ENCODE peak calls at places on chromosomes 3 and 15, in six cellular contexts. L is A673, Y is mesendoderm, C is uterus, I is coronary artery, A is tibial nerve. V is an unnamed sample.

GRCh38 chr3:192220915-192221314 is 506.4 kb downstream of the FGF12 start:
- DNase-seq in L (no peak), Y (no peak), C (no peak), I (no peak), A (no peak), V (no peak)

GRCh38 chr15:29903785-29904464 is 81.7 kb upstream of the TJP1 start:
- DNase-seq in L (no peak), Y (peak), C (no peak), I (no peak), A (no peak), V (no peak)

GRCh38 chr3:152302521-152303021 is 33.8 kb downstream of the MBNL1 start:
- DNase-seq in L (peak), Y (no peak), C (peak), I (no peak), A (no peak), V (peak)

GRCh38 chr15:58923696-58924300 is 9.7 kb downstream of the SLTM start:
- DNase-seq in L (no peak), Y (no peak), C (no peak), I (no peak), A (no peak), V (no peak)

GRCh38 chr3:147816770-147817169 is 407.6 kb downstream of the ZIC1 start:
- DNase-seq in L (peak), Y (no peak), C (no peak), I (no peak), A (peak), V (no peak)

GRCh38 chr3:9116351-9116750 is 133.1 kb downstream of the SRGAP3 start:
- DNase-seq in L (no peak), Y (no peak), C (no peak), I (no peak), A (no peak), V (no peak)

GRCh38 chr3:113231391-113231790 is 20.0 kb downstream of the BOC start:
- DNase-seq in L (no peak), Y (no peak), C (no peak), I (no peak), A (no peak), V (no peak)

GRCh38 chr15:35550957-35551356 is 5.0 kb upstream of the DPH6 start:
- DNase-seq in L (no peak), Y (no peak), C (no peak), I (no peak), A (no peak), V (no peak)

GRCh38 chr3:49173116-49173791 is 1.9 kb downstream of the KLHDC8B start:
- DNase-seq in L (peak), Y (peak), C (peak), I (no peak), A (no peak), V (no peak)

GRCh38 chr3:141878812-141879211 is 2.4 kb downstream of the ATP1B3 start:
- DNase-seq in L (peak), Y (no peak), C (no peak), I (no peak), A (no peak), V (no peak)

GRCh38 chr3:99468918-99469317 is 169.5 kb upstream of the COL8A1 start:
- DNase-seq in L (no peak), Y (no peak), C (no peak), I (no peak), A (no peak), V (no peak)

GRCh38 chr15:75923756-75924155 is 20.1 kb downstream of the FBXO22 start:
- DNase-seq in L (no peak), Y (no peak), C (no peak), I (no peak), A (no peak), V (no peak)

GRCh38 chr3:107870989-107871638 is 219.7 kb downstream of the CD47 start:
- DNase-seq in L (peak), Y (no peak), C (no peak), I (no peak), A (no peak), V (no peak)

GRCh38 chr3:45860481-45860880 is 18.6 kb upstream of the LZTFL1 start:
- DNase-seq in L (no peak), Y (no peak), C (no peak), I (no peak), A (no peak), V (no peak)

GRCh38 chr3:105997800-105998526 is 129.2 kb upstream of the CBLB start:
- DNase-seq in L (peak), Y (no peak), C (no peak), I (no peak), A (no peak), V (no peak)

GRCh38 chr15:83457149-83457548 is 10.0 kb downstream of the SH3GL3 start:
- DNase-seq in L (no peak), Y (no peak), C (no peak), I (no peak), A (no peak), V (no peak)

GRCh38 chr3:36476274-36476942 is 96.1 kb downstream of the STAC start:
- DNase-seq in L (no peak), Y (no peak), C (no peak), I (no peak), A (no peak), V (no peak)

GRCh38 chr3:52817221-52817620 is 13.3 kb downstream of the ITIH4 start:
- DNase-seq in L (no peak), Y (no peak), C (no peak), I (no peak), A (no peak), V (no peak)

GRCh38 chr3:143832433-143832832 is 15.8 kb downstream of the SLC9A9 start:
- DNase-seq in L (peak), Y (no peak), C (no peak), I (no peak), A (no peak), V (no peak)

GRCh38 chr15:89766357-89767311 is 9.5 kb upstream of the MESP2 start:
- DNase-seq in L (no peak), Y (no peak), C (no peak), I (no peak), A (no peak), V (no peak)

GRCh38 chr15:50562735-50563640 is 16.5 kb upstream of the USP50 start:
- DNase-seq in L (no peak), Y (no peak), C (no peak), I (no peak), A (no peak), V (no peak)

GRCh38 chr3:104044002-104044401 is 1322.7 kb upstream of the ALCAM start:
- DNase-seq in L (peak), Y (no peak), C (no peak), I (no peak), A (no peak), V (no peak)

GRCh38 chr3:42509111-42509510 is 6.7 kb downstream of the VIPR1 start:
- DNase-seq in L (no peak), Y (no peak), C (no peak), I (no peak), A (no peak), V (no peak)

GRCh38 chr15:71647479-71647792 is 162.9 kb upstream of the NR2E3 start:
- DNase-seq in L (no peak), Y (no peak), C (no peak), I (no peak), A (no peak), V (no peak)

GRCh38 chr3:154973851-154974250 is 106.3 kb upstream of the MME start:
- DNase-seq in L (no peak), Y (peak), C (no peak), I (no peak), A (no peak), V (no peak)

GRCh38 chr3:139293665-139294023 is 50.2 kb upstream of the MRPS22 start:
- DNase-seq in L (no peak), Y (no peak), C (no peak), I (no peak), A (no peak), V (no peak)

GRCh38 chr3:178343433-178344038 is 192.7 kb upstream of the KCNMB2 start:
- DNase-seq in L (no peak), Y (no peak), C (no peak), I (no peak), A (no peak), V (no peak)

GRCh38 chr3:157104928-157105652 is 54.9 kb downstream of the CCNL1 start:
- DNase-seq in L (no peak), Y (peak), C (no peak), I (no peak), A (no peak), V (no peak)

GRCh38 chr3:188323067-188323842 is 169.3 kb downstream of the LPP start:
- DNase-seq in L (no peak), Y (no peak), C (no peak), I (no peak), A (no peak), V (no peak)

GRCh38 chr3:107315136-107315535 is 62.1 kb upstream of the CCDC54 start:
- DNase-seq in L (no peak), Y (no peak), C (no peak), I (no peak), A (no peak), V (no peak)

GRCh38 chr15:40936709-40937666 is 7.8 kb downstream of the DLL4 start:
- DNase-seq in L (peak), Y (peak), C (no peak), I (no peak), A (no peak), V (no peak)

GRCh38 chr3:12675115-12675810 is 11.3 kb upstream of the RAF1 start:
- DNase-seq in L (no peak), Y (no peak), C (no peak), I (no peak), A (no peak), V (no peak)

GRCh38 chr3:153442386-153442785 is 280.4 kb downstream of the RAP2B start:
- DNase-seq in L (peak), Y (peak), C (no peak), I (no peak), A (no peak), V (no peak)

GRCh38 chr3:6125520-6125919 is 735.4 kb upstream of the GRM7 start:
- DNase-seq in L (no peak), Y (peak), C (no peak), I (no peak), A (no peak), V (no peak)

GRCh38 chr3:89955141-89955540 is 847.7 kb downstream of the EPHA3 start:
- DNase-seq in L (no peak), Y (peak), C (no peak), I (no peak), A (no peak), V (no peak)

GRCh38 chr3:123751478-123751877 is 132.7 kb downstream of the MYLK start:
- DNase-seq in L (no peak), Y (no peak), C (no peak), I (no peak), A (no peak), V (no peak)
- H3K27ac ChIP-seq in L (no peak), Y (no peak), C (peak), I (no peak), A (no peak), V (no peak)

GRCh38 chr3:16300881-16301359 is 35.9 kb downstream of the OXNAD1 start:
- DNase-seq in L (no peak), Y (no peak), C (no peak), I (no peak), A (no peak), V (no peak)
- H3K27ac ChIP-seq in L (no peak), Y (no peak), C (no peak), I (no peak), A (no peak), V (no peak)

GRCh38 chr3:79928687-79929408 is 161.1 kb upstream of the ROBO1 start:
- DNase-seq in L (no peak), Y (no peak), C (no peak), I (no peak), A (no peak), V (no peak)
- H3K27ac ChIP-seq in L (no peak), Y (no peak), C (no peak), I (no peak), A (no peak), V (no peak)

GRCh38 chr3:182527745-182528144 is 265.6 kb upstream of the ATP11B start:
- DNase-seq in L (no peak), Y (no peak), C (no peak), I (no peak), A (no peak), V (no peak)
- H3K27ac ChIP-seq in L (no peak), Y (no peak), C (no peak), I (no peak), A (no peak), V (no peak)